ENCODE peak calls at places on chromosomes 3 and 15, in five cellular contexts. One of them, this sample, is unnamed.

GRCh38 chr15:73763893-73764292 is 10.7 kb upstream of the INSYN1 start:
- DNase-seq in H1: no peak
- DNase-seq in fibroblast of lung: peak; percentile 15
- DNase-seq in astrocyte: no peak
- DNase-seq in GM23248: no peak
- DNase-seq in this sample: no peak

GRCh38 chr3:14224895-14225294 is 46.3 kb downstream of the LSM3 start:
- DNase-seq in astrocyte: no peak
- DNase-seq in fibroblast of lung: no peak
- DNase-seq in H1: no peak
- DNase-seq in GM23248: peak; percentile 42
- DNase-seq in this sample: no peak

GRCh38 chr3:159964166-159964973 is 24.3 kb upstream of the IL12A start:
- DNase-seq in H1: no peak
- DNase-seq in fibroblast of lung: peak; percentile 86
- DNase-seq in astrocyte: peak; percentile 76
- DNase-seq in GM23248: peak; percentile 86
- DNase-seq in this sample: no peak

GRCh38 chr3:172391592-172392302 is 56.5 kb downstream of the GHSR start:
- DNase-seq in fibroblast of lung: peak; percentile 47
- DNase-seq in H1: no peak
- DNase-seq in GM23248: peak; percentile 47
- DNase-seq in astrocyte: peak; percentile 87
- DNase-seq in this sample: no peak

GRCh38 chr3:142353571-142353970 is 94.3 kb downstream of the XRN1 start:
- DNase-seq in GM23248: peak; percentile 3
- DNase-seq in fibroblast of lung: no peak
- DNase-seq in astrocyte: peak; percentile 50
- DNase-seq in H1: no peak
- DNase-seq in this sample: no peak

GRCh38 chr3:168081171-168081771 is 14.5 kb downstream of the GOLIM4 start:
- DNase-seq in astrocyte: peak; percentile 36
- DNase-seq in H1: no peak
- DNase-seq in GM23248: peak; percentile 78
- DNase-seq in fibroblast of lung: no peak
- DNase-seq in this sample: no peak

GRCh38 chr3:170813261-170813660 is 56.7 kb downstream of the RPL22L1 start:
- DNase-seq in H1: no peak
- DNase-seq in GM23248: no peak
- DNase-seq in astrocyte: no peak
- DNase-seq in fibroblast of lung: no peak
- DNase-seq in this sample: no peak

GRCh38 chr15:90855139-90855538 is 13.2 kb upstream of the FURIN start:
- DNase-seq in astrocyte: no peak
- DNase-seq in fibroblast of lung: no peak
- DNase-seq in GM23248: no peak
- DNase-seq in H1: no peak
- DNase-seq in this sample: no peak

GRCh38 chr3:195757371-195757770 is 36.6 kb downstream of the MUC20 start:
- DNase-seq in astrocyte: no peak
- DNase-seq in H1: no peak
- DNase-seq in fibroblast of lung: no peak
- DNase-seq in GM23248: no peak
- DNase-seq in this sample: no peak

GRCh38 chr15:45665261-45665660 is 30.4 kb downstream of the SQOR start:
- DNase-seq in astrocyte: no peak
- DNase-seq in fibroblast of lung: no peak
- DNase-seq in GM23248: no peak
- DNase-seq in H1: no peak
- DNase-seq in this sample: no peak

GRCh38 chr3:55485208-55485791 is 1.8 kb downstream of the WNT5A start:
- DNase-seq in astrocyte: peak; percentile 79
- DNase-seq in fibroblast of lung: peak; percentile 89
- DNase-seq in H1: peak; percentile 89
- DNase-seq in GM23248: peak; percentile 82
- DNase-seq in this sample: peak; percentile 95

GRCh38 chr15:73946795-73947370 is 20.6 kb downstream of the LOXL1 start:
- DNase-seq in GM23248: no peak
- DNase-seq in H1: no peak
- DNase-seq in fibroblast of lung: no peak
- DNase-seq in astrocyte: no peak
- DNase-seq in this sample: no peak

GRCh38 chr15:100204771-100205170 is 137.0 kb downstream of the ADAMTS17 start:
- DNase-seq in H1: no peak
- DNase-seq in astrocyte: no peak
- DNase-seq in fibroblast of lung: no peak
- DNase-seq in GM23248: no peak
- DNase-seq in this sample: no peak

GRCh38 chr3:123371426-123371825 is 77.5 kb downstream of the ADCY5 start:
- DNase-seq in GM23248: no peak
- DNase-seq in astrocyte: no peak
- DNase-seq in fibroblast of lung: no peak
- DNase-seq in H1: no peak
- DNase-seq in this sample: no peak

GRCh38 chr3:20062996-20063395 is 22.8 kb downstream of the KAT2B start:
- DNase-seq in H1: no peak
- DNase-seq in astrocyte: no peak
- DNase-seq in fibroblast of lung: no peak
- DNase-seq in GM23248: no peak
- DNase-seq in this sample: no peak

GRCh38 chr3:156513619-156514018 is 41.3 kb downstream of the SSR3 start:
- DNase-seq in GM23248: no peak
- DNase-seq in astrocyte: no peak
- DNase-seq in fibroblast of lung: no peak
- DNase-seq in H1: no peak
- DNase-seq in this sample: no peak

GRCh38 chr3:119831022-119831421 is 49.1 kb downstream of the NR1I2 start:
- DNase-seq in fibroblast of lung: no peak
- DNase-seq in GM23248: no peak
- DNase-seq in astrocyte: no peak
- DNase-seq in H1: no peak
- DNase-seq in this sample: peak; percentile 58

GRCh38 chr15:90642464-90643300 is 74.5 kb upstream of the BLM start:
- DNase-seq in astrocyte: no peak
- DNase-seq in GM23248: peak; percentile 30
- DNase-seq in H1: no peak
- DNase-seq in fibroblast of lung: no peak
- DNase-seq in this sample: peak; percentile 57

GRCh38 chr3:187025656-187026320 is 95.5 kb downstream of the ST6GAL1 start:
- DNase-seq in GM23248: no peak
- DNase-seq in astrocyte: no peak
- DNase-seq in H1: peak; percentile 43
- DNase-seq in fibroblast of lung: no peak
- DNase-seq in this sample: peak; percentile 94

DNA sequence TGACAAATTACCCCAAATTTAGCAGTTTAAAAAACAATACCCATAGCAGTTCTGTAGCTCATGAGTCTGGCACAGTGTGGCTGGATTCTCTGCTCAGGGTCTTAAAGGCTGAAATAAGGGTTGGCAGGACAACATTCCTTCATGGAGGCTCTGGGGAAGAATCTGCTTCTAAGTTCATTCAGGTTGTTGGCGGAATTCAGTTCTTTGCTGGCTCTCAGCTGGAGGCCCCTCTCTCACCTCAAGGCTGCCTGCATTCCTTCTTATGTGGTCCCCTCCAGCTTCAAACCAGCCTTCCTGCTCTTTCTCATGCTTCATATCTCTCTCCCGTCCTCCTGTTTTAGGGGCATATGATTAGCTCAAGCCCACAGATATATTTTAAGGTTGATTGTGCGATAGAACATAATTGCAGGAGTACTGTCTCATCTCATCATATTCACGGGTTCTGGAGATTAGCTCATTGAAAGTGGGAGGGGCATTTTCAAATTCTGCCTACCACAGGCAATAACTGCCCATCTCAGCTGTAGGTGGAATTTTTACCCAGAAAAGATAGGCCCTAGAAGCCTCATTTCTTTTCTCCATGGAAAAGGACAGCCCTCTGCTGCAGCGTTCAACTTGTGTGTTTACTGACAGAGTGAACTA is 5.6 kb upstream of the ZBTB47 start:
- DNase-seq in H1: peak; percentile 49
- DNase-seq in GM23248: no peak
- DNase-seq in astrocyte: no peak
- DNase-seq in fibroblast of lung: no peak
- DNase-seq in this sample: no peak
- H4K20me1 ChIP-seq in H1: peaks cover 4% of the 10 kb centered on the region
- H4K20me1 ChIP-seq in GM23248: no peaks in the 10 kb centered on the region
- H4K20me1 ChIP-seq in astrocyte: peaks cover 67% of the 10 kb centered on the region
- H4K20me1 ChIP-seq in fibroblast of lung: no peaks in the 10 kb centered on the region
- H4K20me1 ChIP-seq in this sample: no peaks in the 10 kb centered on the region

GRCh38 chr3:151216641-151217040 is 13.6 kb upstream of the GPR171 start:
- DNase-seq in GM23248: peak; percentile 52
- DNase-seq in astrocyte: peak; percentile 84
- DNase-seq in H1: no peak
- DNase-seq in fibroblast of lung: no peak
- DNase-seq in this sample: no peak
- H3K9ac ChIP-seq in GM23248: no peak overlapping the region
- H3K9ac ChIP-seq in astrocyte: peak overlapping the region; percentile 6
- H3K9ac ChIP-seq in H1: no peak overlapping the region
- H3K9ac ChIP-seq in fibroblast of lung: no peak overlapping the region
- H3K9ac ChIP-seq in this sample: no peak overlapping the region

DNA sequence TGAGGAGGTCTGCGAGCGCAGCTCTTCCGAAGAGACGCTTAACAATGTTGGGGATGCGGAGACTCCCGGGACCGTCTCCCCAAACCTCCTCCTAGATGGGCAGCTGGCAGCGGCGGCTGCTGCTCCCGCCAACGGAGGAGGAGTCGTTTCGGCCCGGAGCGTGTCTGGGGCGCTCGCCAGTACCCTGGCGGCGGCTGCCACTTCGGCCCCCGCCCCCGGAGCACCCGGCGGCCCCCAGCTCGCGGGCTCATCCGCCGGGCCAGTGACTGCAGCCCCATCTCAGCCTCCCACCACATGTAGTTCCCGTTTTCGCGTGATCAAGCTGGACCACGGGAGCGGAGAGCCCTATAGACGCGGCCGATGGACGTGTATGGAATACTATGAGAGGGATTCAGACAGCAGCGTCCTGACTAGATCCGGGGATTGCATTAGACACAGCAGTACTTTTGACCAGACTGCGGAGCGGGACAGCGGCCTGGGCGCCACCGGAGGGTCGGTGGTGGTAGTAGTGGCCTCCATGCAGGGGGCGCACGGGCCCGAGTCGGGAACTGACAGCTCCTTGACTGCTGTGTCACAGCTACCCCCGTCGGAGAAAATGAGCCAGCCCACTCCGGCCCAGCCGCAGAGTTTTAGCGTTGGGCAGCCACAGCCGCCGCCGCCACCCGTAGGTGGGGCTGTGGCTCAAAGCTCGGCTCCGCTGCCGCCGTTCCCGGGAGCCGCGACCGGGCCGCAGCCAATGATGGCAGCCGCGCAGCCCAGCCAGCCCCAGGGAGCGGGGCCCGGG is 1.6 kb downstream of the TSC22D2 start:
- DNase-seq in astrocyte: peak; percentile 48
- DNase-seq in H1: peak; percentile 77
- DNase-seq in fibroblast of lung: peak; percentile 75
- DNase-seq in GM23248: peak; percentile 82
- DNase-seq in this sample: peak; percentile 86
- H4K20me1 ChIP-seq in astrocyte: peaks cover 59% of the 10 kb centered on the region
- H4K20me1 ChIP-seq in H1: peaks cover 34% of the 10 kb centered on the region
- H4K20me1 ChIP-seq in fibroblast of lung: peaks cover 15% of the 10 kb centered on the region
- H4K20me1 ChIP-seq in GM23248: peaks cover 31% of the 10 kb centered on the region
- H4K20me1 ChIP-seq in this sample: peaks cover 53% of the 10 kb centered on the region

GRCh38 chr3:12553921-12554391 is 2.9 kb upstream of the MKRN2 start:
- DNase-seq in astrocyte: peak; percentile 18
- DNase-seq in fibroblast of lung: peak; percentile 37
- DNase-seq in H1: peak; percentile 56
- DNase-seq in GM23248: peak; percentile 62
- DNase-seq in this sample: peak; percentile 59
- H3K9ac ChIP-seq in astrocyte: peak overlapping the region; percentile 81
- H3K9ac ChIP-seq in fibroblast of lung: peak overlapping the region; percentile 66
- H3K9ac ChIP-seq in H1: no peak overlapping the region
- H3K9ac ChIP-seq in GM23248: peak overlapping the region; percentile 77
- H3K9ac ChIP-seq in this sample: peak overlapping the region; percentile 73

GRCh38 chr15:64842986-64843561 is 1.4 kb downstream of the PLEKHO2 start:
- DNase-seq in H1: no peak
- DNase-seq in astrocyte: no peak
- DNase-seq in fibroblast of lung: peak; percentile 64
- DNase-seq in GM23248: peak; percentile 81
- DNase-seq in this sample: peak; percentile 73

GRCh38 chr15:64845183-64845611 is 3.5 kb downstream of the PLEKHO2 start:
- DNase-seq in astrocyte: no peak
- DNase-seq in GM23248: peak; percentile 38
- DNase-seq in H1: no peak
- DNase-seq in fibroblast of lung: peak; percentile 68
- DNase-seq in this sample: no peak

GRCh38 chr15:64845826-64846225 is 4.1 kb downstream of the PLEKHO2 start:
- DNase-seq in GM23248: no peak
- DNase-seq in fibroblast of lung: no peak
- DNase-seq in astrocyte: no peak
- DNase-seq in H1: no peak
- DNase-seq in this sample: no peak

GRCh38 chr15:64843996-64844395 is 2.3 kb downstream of the PLEKHO2 start:
- DNase-seq in GM23248: no peak
- DNase-seq in H1: no peak
- DNase-seq in fibroblast of lung: no peak
- DNase-seq in astrocyte: no peak
- DNase-seq in this sample: no peak

DNA sequence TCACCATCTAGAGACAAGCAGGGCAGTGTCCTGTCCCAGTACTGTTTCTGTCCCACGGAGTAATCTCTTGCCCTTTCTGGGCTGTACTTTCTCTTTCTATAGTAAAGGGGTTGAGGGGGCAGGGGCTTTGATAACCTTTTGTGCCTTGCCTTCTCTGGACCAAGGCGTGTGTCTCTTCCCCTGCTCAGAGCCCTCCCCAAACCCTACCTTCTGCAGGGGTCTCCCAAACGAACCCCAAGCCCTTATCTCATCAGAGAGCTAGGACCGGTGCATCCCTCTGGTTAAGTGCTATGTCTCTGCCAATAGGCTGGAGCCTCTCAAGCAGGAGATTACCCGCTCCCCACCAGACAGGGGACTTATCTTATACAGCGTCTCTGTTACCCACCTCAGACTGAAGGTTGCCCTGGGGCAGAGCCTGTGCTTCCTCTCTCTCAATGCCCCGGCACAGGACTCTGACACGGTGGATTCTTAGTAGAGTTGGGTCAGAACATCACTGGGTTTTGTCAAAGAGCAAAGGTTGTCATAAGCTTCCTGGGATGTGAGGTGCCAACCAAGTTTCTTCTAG is 2.9 kb downstream of the PLEKHO2 start:
- DNase-seq in GM23248: peak; percentile 45
- DNase-seq in fibroblast of lung: no peak
- DNase-seq in astrocyte: no peak
- DNase-seq in H1: no peak
- DNase-seq in this sample: peak; percentile 73
- H4K20me1 ChIP-seq in GM23248: no peaks in the 10 kb centered on the region
- H4K20me1 ChIP-seq in fibroblast of lung: peaks cover 4% of the 10 kb centered on the region
- H4K20me1 ChIP-seq in astrocyte: peaks cover 64% of the 10 kb centered on the region
- H4K20me1 ChIP-seq in H1: peaks cover 14% of the 10 kb centered on the region
- H4K20me1 ChIP-seq in this sample: peaks cover 12% of the 10 kb centered on the region

This sample was measured in Karpas-422.